ENCODE peak calls at places on chromosomes 3 and 15, in six cellular contexts. V is RWPE2, L is uterus, C is MM.1S, N is neuronal stem cell, R is Peyer's patch. D is an unnamed sample.

GRCh38 chr3:139120336-139120971 is 75.8 kb upstream of the PRR23C start:
- DNase-seq in V (no peak), L (no peak), C (no peak), N (no peak), R (no peak), D (no peak)

GRCh38 chr3:124883766-124884473 is 3.2 kb downstream of the ITGB5 start:
- DNase-seq in V (no peak), L (no peak), C (no peak), N (peak), R (no peak), D (no peak)

GRCh38 chr3:185176756-185177359 is 24.0 kb upstream of the C3orf70 start:
- DNase-seq in V (no peak), L (peak), C (peak), N (peak), R (no peak), D (no peak)

GRCh38 chr3:181773921-181774320 is 62.2 kb downstream of the SOX2 start:
- DNase-seq in V (no peak), L (no peak), C (no peak), N (no peak), R (no peak), D (no peak)

GRCh38 chr15:74420193-74420905 is 13.4 kb downstream of the SEMA7A start:
- DNase-seq in V (no peak), L (no peak), C (peak), N (no peak), R (no peak), D (peak)

GRCh38 chr3:81760215-81760614 is 1.2 kb downstream of the GBE1 start:
- DNase-seq in V (no peak), L (no peak), C (no peak), N (no peak), R (no peak), D (no peak)

GRCh38 chr3:188830955-188831354 is 340.8 kb upstream of the TPRG1 start:
- DNase-seq in V (no peak), L (no peak), C (no peak), N (no peak), R (no peak), D (no peak)

GRCh38 chr15:38685686-38686339 is 121.2 kb upstream of the RASGRP1 start:
- DNase-seq in V (no peak), L (no peak), C (no peak), N (no peak), R (no peak), D (no peak)

GRCh38 chr3:183378008-183378407 is 50.4 kb downstream of the MCF2L2 start:
- DNase-seq in V (no peak), L (no peak), C (no peak), N (no peak), R (no peak), D (no peak)

GRCh38 chr3:43632986-43633385 is 11.2 kb upstream of the ANO10 start:
- DNase-seq in V (no peak), L (no peak), C (no peak), N (no peak), R (no peak), D (no peak)

GRCh38 chr3:197356741-197357140 is 58.3 kb upstream of the DLG1 start:
- DNase-seq in V (no peak), L (no peak), C (no peak), N (no peak), R (no peak), D (no peak)

GRCh38 chr3:71160800-71161546 is 422.6 kb downstream of the FOXP1 start:
- DNase-seq in V (no peak), L (no peak), C (peak), N (no peak), R (no peak), D (no peak)

GRCh38 chr3:194141415-194142155 is 5.6 kb downstream of the HES1 start:
- DNase-seq in V (peak), L (peak), C (peak), N (peak), R (peak), D (peak)

GRCh38 chr3:71521021-71521352 is 62.5 kb downstream of the FOXP1 start:
- DNase-seq in V (no peak), L (no peak), C (no peak), N (no peak), R (no peak), D (no peak)

GRCh38 chr3:178202199-178202598 is 334.0 kb upstream of the KCNMB2 start:
- DNase-seq in V (no peak), L (no peak), C (no peak), N (no peak), R (no peak), D (no peak)

GRCh38 chr15:75098371-75098770 is 75.0 kb downstream of the PPCDC start:
- DNase-seq in V (no peak), L (no peak), C (no peak), N (no peak), R (no peak), D (no peak)

GRCh38 chr3:12662593-12663310 is 1.2 kb downstream of the RAF1 start:
- DNase-seq in V (no peak), L (no peak), C (peak), N (no peak), R (peak), D (peak)

GRCh38 chr3:183911763-183912506 is 27.3 kb upstream of the PARL start:
- DNase-seq in V (no peak), L (no peak), C (no peak), N (no peak), R (no peak), D (no peak)

GRCh38 chr3:113165841-113166240 is 45.5 kb upstream of the BOC start:
- DNase-seq in V (no peak), L (peak), C (no peak), N (no peak), R (no peak), D (no peak)

GRCh38 chr3:93981649-93982048 is 1.7 kb downstream of the ARL13B start:
- DNase-seq in V (no peak), L (no peak), C (no peak), N (no peak), R (no peak), D (no peak)

GRCh38 chr3:81958967-81959625 is 197.7 kb upstream of the GBE1 start:
- DNase-seq in V (no peak), L (no peak), C (no peak), N (no peak), R (no peak), D (no peak)

GRCh38 chr3:148991219-148992026 is at the start of gene GYG1:
- DNase-seq in V (peak), L (peak), C (peak), N (peak), R (peak), D (peak)

GRCh38 chr15:35874260-35874905 is 328.4 kb upstream of the DPH6 start:
- DNase-seq in V (peak), L (no peak), C (no peak), N (no peak), R (no peak), D (no peak)

GRCh38 chr15:82312611-82313349 is 36.5 kb downstream of the GOLGA6L10 start:
- DNase-seq in V (peak), L (no peak), C (no peak), N (no peak), R (peak), D (peak)

GRCh38 chr3:70889162-70890045 is 577.0 kb upstream of the MDFIC2 start:
- DNase-seq in V (no peak), L (no peak), C (no peak), N (no peak), R (no peak), D (no peak)

GRCh38 chr15:68584704-68585573 is 6.1 kb downstream of the CORO2B start:
- DNase-seq in V (no peak), L (no peak), C (no peak), N (no peak), R (peak), D (peak)

GRCh38 chr3:38354588-38355344 is 8.2 kb downstream of the XYLB start:
- DNase-seq in V (no peak), L (no peak), C (no peak), N (no peak), R (no peak), D (peak)

GRCh38 chr3:107496855-107497254 is 25.9 kb upstream of the BBX start:
- DNase-seq in V (no peak), L (no peak), C (no peak), N (no peak), R (no peak), D (no peak)

GRCh38 chr3:32399030-32399620 is 7.5 kb downstream of the CMTM7 start:
- DNase-seq in V (no peak), L (no peak), C (peak), N (peak), R (no peak), D (no peak)

GRCh38 chr3:61646851-61647525 is 85.6 kb downstream of the PTPRG start:
- DNase-seq in V (no peak), L (no peak), C (no peak), N (no peak), R (no peak), D (no peak)
- H3K27ac ChIP-seq in V (no peak), L (no peak), C (no peak), N (no peak), R (no peak), D (no peak)

GRCh38 chr3:99248130-99248529 is 346.6 kb upstream of the DCBLD2 start:
- DNase-seq in V (no peak), L (no peak), C (no peak), N (no peak), R (no peak), D (no peak)
- H3K27ac ChIP-seq in V (peak), L (no peak), C (no peak), N (no peak), R (no peak), D (no peak)

GRCh38 chr3:126436826-126437717 is 38.6 kb downstream of the ZXDC start:
- DNase-seq in V (no peak), L (peak), C (no peak), N (no peak), R (no peak), D (peak)
- H3K27ac ChIP-seq in V (no peak), L (no peak), C (no peak), N (no peak), R (no peak), D (no peak)

GRCh38 chr3:136142592-136142991 is 53.5 kb downstream of the MSL2 start:
- DNase-seq in V (no peak), L (no peak), C (no peak), N (no peak), R (no peak), D (no peak)
- H3K27ac ChIP-seq in V (peak), L (peak), C (no peak), N (no peak), R (no peak), D (no peak)

DNA sequence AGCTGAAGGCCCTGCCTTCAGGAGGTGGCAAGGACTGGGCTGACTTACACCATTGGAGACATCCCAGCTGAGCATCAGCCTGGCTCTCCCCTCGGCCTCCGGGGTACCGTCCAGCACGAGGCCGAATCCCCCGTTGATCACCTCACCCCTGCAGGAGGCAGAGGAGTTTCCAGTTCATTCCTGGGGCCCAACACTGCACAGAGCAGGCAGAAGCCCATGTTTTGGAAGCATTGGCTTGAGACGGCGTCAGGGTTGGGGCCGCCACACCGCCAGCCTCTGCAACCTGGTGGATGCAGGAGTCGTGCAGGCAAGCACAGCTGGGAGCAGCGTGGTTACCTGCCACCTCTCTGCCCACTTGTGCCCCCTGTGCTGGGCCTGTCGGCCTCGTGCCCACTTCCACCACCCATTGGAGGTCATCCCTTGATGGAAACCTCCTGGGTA is 7.7 kb upstream of the ZXDC start:
- DNase-seq in V (no peak), L (no peak), C (no peak), N (no peak), R (no peak), D (peak)
- H3K27ac ChIP-seq in V (no peak), L (no peak), C (no peak), N (no peak), R (no peak), D (no peak)

GRCh38 chr3:29171583-29171990 is 109.3 kb upstream of the RBMS3 start:
- DNase-seq in V (no peak), L (no peak), C (peak), N (no peak), R (no peak), D (no peak)
- H3K27ac ChIP-seq in V (no peak), L (peak), C (no peak), N (no peak), R (no peak), D (peak)

DNA sequence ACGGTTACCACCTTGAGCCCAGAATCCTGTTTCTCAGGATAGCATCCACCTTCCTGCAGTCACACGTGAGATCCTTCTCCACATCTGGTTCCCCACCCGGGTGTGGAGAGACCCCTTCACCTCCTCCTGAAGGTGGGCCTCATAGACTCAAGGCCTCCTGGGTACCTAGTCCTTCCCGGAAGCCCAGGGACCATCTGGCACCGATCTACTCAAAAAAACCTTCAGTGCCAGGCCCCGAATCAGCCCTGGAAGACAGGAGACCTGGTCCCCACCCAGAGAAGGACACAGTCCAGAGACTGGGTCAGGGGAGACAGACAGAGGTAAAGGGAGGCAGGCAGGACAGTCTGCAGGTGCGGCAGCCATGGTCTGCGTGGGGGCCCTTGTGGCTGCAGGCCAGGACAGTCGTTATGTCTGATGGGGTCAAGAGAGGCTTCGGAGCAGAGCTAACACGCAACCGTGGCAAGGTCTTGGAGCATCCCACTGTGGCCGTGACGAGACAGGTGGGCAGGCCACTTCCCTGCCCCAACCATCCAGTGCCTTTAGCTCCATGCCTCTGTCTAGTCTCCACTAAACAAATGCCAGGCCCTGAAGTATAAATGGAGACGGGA is 112.2 kb upstream of the ABHD17C start:
- DNase-seq in V (peak), L (no peak), C (no peak), N (no peak), R (peak), D (no peak)
- H3K27ac ChIP-seq in V (peak), L (no peak), C (no peak), N (no peak), R (no peak), D (no peak)

DNA sequence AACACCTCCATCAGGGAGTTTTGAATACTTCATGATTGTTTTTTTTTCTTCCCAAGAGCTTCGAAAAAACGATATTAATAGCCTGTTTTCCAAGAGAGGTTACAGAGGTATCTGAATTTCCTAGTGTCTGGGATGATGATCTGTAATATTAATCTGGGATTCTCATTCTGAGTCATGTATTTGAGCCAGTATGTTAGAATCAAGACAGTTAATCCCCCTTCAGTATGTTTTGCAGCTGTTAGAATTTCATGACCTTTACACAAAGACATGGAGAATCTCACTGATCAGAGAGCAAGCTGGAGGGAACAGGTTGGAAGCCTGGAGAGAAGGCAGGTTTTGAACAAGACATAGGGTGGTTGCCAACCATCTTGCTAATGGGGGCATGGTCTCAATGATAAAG is 234.5 kb upstream of the GAP43 start:
- DNase-seq in V (no peak), L (no peak), C (no peak), N (no peak), R (no peak), D (no peak)
- H3K27ac ChIP-seq in V (no peak), L (no peak), C (no peak), N (no peak), R (no peak), D (no peak)

DNA sequence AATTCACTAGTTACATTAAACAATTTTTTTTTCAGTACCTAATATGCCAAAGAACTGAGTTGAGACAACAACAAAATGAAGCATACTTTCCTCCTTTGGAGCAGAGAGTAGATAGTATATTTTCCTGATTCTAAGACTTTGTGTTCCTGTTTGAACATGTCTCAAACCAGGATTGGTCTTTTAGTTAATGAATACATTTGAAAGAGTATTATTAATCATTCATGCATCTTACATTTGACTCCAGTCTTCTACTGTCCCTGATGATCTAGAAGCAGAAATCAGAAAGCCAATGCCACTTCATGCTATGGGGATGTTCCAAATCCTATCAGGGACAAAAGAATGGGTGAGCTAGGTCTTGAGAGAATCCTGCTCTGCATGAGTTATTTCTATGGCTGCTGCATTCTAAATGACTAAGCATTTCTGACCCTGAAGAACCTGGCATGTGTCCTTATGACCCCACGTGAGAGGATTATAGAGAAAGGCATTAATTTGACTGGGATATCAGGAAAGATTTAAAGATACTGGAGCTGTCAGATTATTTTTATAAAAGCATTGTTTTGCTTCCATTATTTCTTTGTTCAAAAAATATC is 32.9 kb upstream of the MBNL1 start:
- DNase-seq in V (no peak), L (no peak), C (no peak), N (no peak), R (no peak), D (no peak)
- H3K27ac ChIP-seq in V (no peak), L (no peak), C (no peak), N (no peak), R (no peak), D (no peak)

GRCh38 chr3:171458857-171459129 is 1.4 kb downstream of the TNIK start:
- DNase-seq in V (no peak), L (no peak), C (no peak), N (peak), R (no peak), D (no peak)

GRCh38 chr3:171455603-171456550 is 4.3 kb downstream of the TNIK start:
- DNase-seq in V (no peak), L (no peak), C (no peak), N (no peak), R (no peak), D (no peak)

GRCh38 chr3:171456765-171457164 is 3.4 kb downstream of the TNIK start:
- DNase-seq in V (no peak), L (no peak), C (no peak), N (no peak), R (no peak), D (no peak)

GRCh38 chr3:171458056-171458856 is 1.9 kb downstream of the TNIK start:
- DNase-seq in V (no peak), L (no peak), C (no peak), N (peak), R (peak), D (peak)

DNA sequence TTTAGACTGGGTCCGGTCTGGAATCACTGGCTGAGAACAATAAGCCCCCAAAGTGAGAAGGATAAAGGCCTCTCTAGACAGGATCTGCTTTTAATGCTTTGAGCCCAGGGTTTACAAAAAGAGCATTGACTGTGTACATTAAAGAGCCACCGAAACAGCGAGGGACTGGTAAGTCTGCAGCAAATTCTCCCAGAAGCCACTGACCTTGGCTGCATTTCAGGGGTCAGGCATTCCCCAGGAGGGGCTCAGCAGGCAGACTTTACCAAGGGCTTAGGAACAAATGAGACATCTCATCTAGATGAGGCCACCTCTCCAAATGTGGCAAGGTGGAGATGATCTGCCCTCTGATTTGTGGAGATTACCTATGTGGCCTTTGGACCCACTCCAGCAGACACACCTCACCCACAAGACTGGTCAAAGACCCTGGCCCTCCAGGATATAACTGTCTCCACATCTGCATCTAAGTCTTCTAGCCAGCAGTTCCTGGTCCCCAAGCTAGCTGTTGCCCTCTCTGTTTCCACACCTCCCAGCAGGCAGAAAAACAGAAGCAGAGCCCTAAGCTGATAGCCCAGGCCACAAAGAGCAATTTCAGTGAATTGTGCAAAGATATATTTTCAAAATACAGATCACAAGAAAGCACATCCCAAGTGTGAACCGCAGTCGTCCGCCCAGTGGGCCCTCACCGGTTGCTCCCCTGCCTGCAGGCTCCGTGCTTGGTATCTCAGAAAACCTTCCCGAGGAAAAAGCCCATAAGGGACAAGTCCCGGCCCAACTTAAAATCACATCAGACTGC is 2.7 kb downstream of the TNIK start:
- DNase-seq in V (no peak), L (no peak), C (no peak), N (no peak), R (peak), D (peak)
- H3K27ac ChIP-seq in V (no peak), L (no peak), C (no peak), N (no peak), R (peak), D (peak)